ENCODE peak calls at places on chromosome 17, in ten cellular contexts. One of them, this sample, is unnamed.
A peak's percentile ranks its signal among the peaks of the same experiment; 100 is the strongest.

GRCh38 chr17:28407130-28407973 is 1.3 kb upstream of the SLC46A1 start:
- DNase-seq in SJSA1: no peak
- DNase-seq in OCI-LY7: no peak
- DNase-seq in pancreas: no peak
- DNase-seq in bronchial epithelial cell: peak; percentile 98
- DNase-seq in neural progenitor cell: peak; percentile 27
- DNase-seq in uterus: no peak
- DNase-seq in thoracic aorta: no peak
- DNase-seq in effector memory CD4-positive, alpha-beta T cell: no peak
- DNase-seq in colonic mucosa: no peak
- DNase-seq in this sample: peak; percentile 72

GRCh38 chr17:18262641-18263040 is 2.2 kb downstream of the MIEF2 start:
- DNase-seq in effector memory CD4-positive, alpha-beta T cell: no peak
- DNase-seq in SJSA1: no peak
- DNase-seq in thoracic aorta: no peak
- DNase-seq in neural progenitor cell: no peak
- DNase-seq in pancreas: peak; percentile 76
- DNase-seq in colonic mucosa: no peak
- DNase-seq in uterus: no peak
- DNase-seq in OCI-LY7: no peak
- DNase-seq in bronchial epithelial cell: no peak
- DNase-seq in this sample: peak; percentile 41

GRCh38 chr17:40251576-40251975 is 32.5 kb downstream of the WIPF2 start:
- DNase-seq in OCI-LY7: no peak
- DNase-seq in bronchial epithelial cell: peak; percentile 65
- DNase-seq in effector memory CD4-positive, alpha-beta T cell: no peak
- DNase-seq in colonic mucosa: peak; percentile 47
- DNase-seq in uterus: peak; percentile 87
- DNase-seq in SJSA1: no peak
- DNase-seq in thoracic aorta: no peak
- DNase-seq in neural progenitor cell: no peak
- DNase-seq in pancreas: no peak
- DNase-seq in this sample: no peak

GRCh38 chr17:78736526-78737079 is 45.5 kb downstream of the CYTH1 start:
- DNase-seq in colonic mucosa: peak; percentile 94
- DNase-seq in pancreas: peak; percentile 88
- DNase-seq in neural progenitor cell: no peak
- DNase-seq in thoracic aorta: no peak
- DNase-seq in effector memory CD4-positive, alpha-beta T cell: peak; percentile 63
- DNase-seq in bronchial epithelial cell: peak; percentile 92
- DNase-seq in SJSA1: no peak
- DNase-seq in uterus: peak; percentile 68
- DNase-seq in OCI-LY7: peak; percentile 91
- DNase-seq in this sample: peak; percentile 57

GRCh38 chr17:6187836-6188235 is 117.7 kb downstream of the WSCD1 start:
- DNase-seq in neural progenitor cell: no peak
- DNase-seq in thoracic aorta: no peak
- DNase-seq in SJSA1: peak; percentile 25
- DNase-seq in effector memory CD4-positive, alpha-beta T cell: no peak
- DNase-seq in colonic mucosa: no peak
- DNase-seq in bronchial epithelial cell: peak; percentile 1
- DNase-seq in OCI-LY7: no peak
- DNase-seq in uterus: no peak
- DNase-seq in pancreas: no peak
- DNase-seq in this sample: no peak

GRCh38 chr17:7893226-7893880 is 4.8 kb downstream of the CHD3 start:
- DNase-seq in uterus: no peak
- DNase-seq in thoracic aorta: no peak
- DNase-seq in neural progenitor cell: no peak
- DNase-seq in effector memory CD4-positive, alpha-beta T cell: no peak
- DNase-seq in pancreas: no peak
- DNase-seq in bronchial epithelial cell: no peak
- DNase-seq in SJSA1: no peak
- DNase-seq in OCI-LY7: no peak
- DNase-seq in colonic mucosa: no peak
- DNase-seq in this sample: peak; percentile 6

GRCh38 chr17:45096141-45096540 is 35.0 kb downstream of the NMT1 start:
- DNase-seq in effector memory CD4-positive, alpha-beta T cell: no peak
- DNase-seq in pancreas: no peak
- DNase-seq in bronchial epithelial cell: peak; percentile 36
- DNase-seq in OCI-LY7: peak; percentile 40
- DNase-seq in SJSA1: peak; percentile 39
- DNase-seq in neural progenitor cell: peak; percentile 40
- DNase-seq in colonic mucosa: no peak
- DNase-seq in uterus: no peak
- DNase-seq in thoracic aorta: no peak
- DNase-seq in this sample: peak; percentile 76

GRCh38 chr17:48644910-48645557 is 18.9 kb upstream of the HOXB9 start:
- DNase-seq in uterus: no peak
- DNase-seq in effector memory CD4-positive, alpha-beta T cell: no peak
- DNase-seq in SJSA1: no peak
- DNase-seq in OCI-LY7: no peak
- DNase-seq in colonic mucosa: peak; percentile 32
- DNase-seq in bronchial epithelial cell: no peak
- DNase-seq in thoracic aorta: no peak
- DNase-seq in pancreas: no peak
- DNase-seq in neural progenitor cell: peak; percentile 1
- DNase-seq in this sample: no peak

GRCh38 chr17:80449930-80450576 is 26.4 kb downstream of the NPTX1 start:
- DNase-seq in pancreas: no peak
- DNase-seq in thoracic aorta: no peak
- DNase-seq in colonic mucosa: no peak
- DNase-seq in neural progenitor cell: no peak
- DNase-seq in OCI-LY7: no peak
- DNase-seq in SJSA1: peak; percentile 50
- DNase-seq in bronchial epithelial cell: no peak
- DNase-seq in effector memory CD4-positive, alpha-beta T cell: no peak
- DNase-seq in uterus: no peak
- DNase-seq in this sample: no peak

GRCh38 chr17:17129466-17129865 is 76.7 kb downstream of the PLD6 start:
- DNase-seq in bronchial epithelial cell: peak; percentile 67
- DNase-seq in thoracic aorta: no peak
- DNase-seq in OCI-LY7: no peak
- DNase-seq in colonic mucosa: no peak
- DNase-seq in SJSA1: no peak
- DNase-seq in uterus: no peak
- DNase-seq in neural progenitor cell: no peak
- DNase-seq in effector memory CD4-positive, alpha-beta T cell: no peak
- DNase-seq in pancreas: no peak
- DNase-seq in this sample: no peak

GRCh38 chr17:79051306-79051705 is 23.3 kb upstream of the ENGASE start:
- DNase-seq in colonic mucosa: no peak
- DNase-seq in effector memory CD4-positive, alpha-beta T cell: no peak
- DNase-seq in thoracic aorta: no peak
- DNase-seq in SJSA1: no peak
- DNase-seq in OCI-LY7: no peak
- DNase-seq in bronchial epithelial cell: no peak
- DNase-seq in pancreas: no peak
- DNase-seq in neural progenitor cell: no peak
- DNase-seq in uterus: no peak
- DNase-seq in this sample: no peak

GRCh38 chr17:79547586-79547985 is 63.3 kb downstream of the RBFOX3 start:
- DNase-seq in pancreas: no peak
- DNase-seq in thoracic aorta: no peak
- DNase-seq in SJSA1: no peak
- DNase-seq in effector memory CD4-positive, alpha-beta T cell: no peak
- DNase-seq in bronchial epithelial cell: no peak
- DNase-seq in uterus: no peak
- DNase-seq in neural progenitor cell: no peak
- DNase-seq in colonic mucosa: no peak
- DNase-seq in OCI-LY7: no peak
- DNase-seq in this sample: peak; percentile 32

GRCh38 chr17:61389670-61390478 is 9.8 kb upstream of the TBX2 start:
- DNase-seq in colonic mucosa: no peak
- DNase-seq in uterus: peak; percentile 29
- DNase-seq in OCI-LY7: peak; percentile 42
- DNase-seq in effector memory CD4-positive, alpha-beta T cell: no peak
- DNase-seq in SJSA1: peak; percentile 70
- DNase-seq in thoracic aorta: no peak
- DNase-seq in neural progenitor cell: peak; percentile 83
- DNase-seq in bronchial epithelial cell: no peak
- DNase-seq in pancreas: no peak
- DNase-seq in this sample: peak; percentile 96

GRCh38 chr17:41190328-41190727 is 641 bp downstream of the KRTAP9-1 start:
- DNase-seq in pancreas: no peak
- DNase-seq in OCI-LY7: no peak
- DNase-seq in colonic mucosa: no peak
- DNase-seq in neural progenitor cell: no peak
- DNase-seq in bronchial epithelial cell: no peak
- DNase-seq in SJSA1: no peak
- DNase-seq in uterus: no peak
- DNase-seq in thoracic aorta: no peak
- DNase-seq in effector memory CD4-positive, alpha-beta T cell: no peak
- DNase-seq in this sample: no peak

GRCh38 chr17:57739402-57740224 is 5.5 kb downstream of the CCDC182 start:
- DNase-seq in pancreas: no peak
- DNase-seq in uterus: no peak
- DNase-seq in effector memory CD4-positive, alpha-beta T cell: no peak
- DNase-seq in OCI-LY7: peak; percentile 69
- DNase-seq in SJSA1: no peak
- DNase-seq in colonic mucosa: peak; percentile 20
- DNase-seq in thoracic aorta: no peak
- DNase-seq in bronchial epithelial cell: peak; percentile 58
- DNase-seq in neural progenitor cell: peak; percentile 73
- DNase-seq in this sample: peak; percentile 71

DNA sequence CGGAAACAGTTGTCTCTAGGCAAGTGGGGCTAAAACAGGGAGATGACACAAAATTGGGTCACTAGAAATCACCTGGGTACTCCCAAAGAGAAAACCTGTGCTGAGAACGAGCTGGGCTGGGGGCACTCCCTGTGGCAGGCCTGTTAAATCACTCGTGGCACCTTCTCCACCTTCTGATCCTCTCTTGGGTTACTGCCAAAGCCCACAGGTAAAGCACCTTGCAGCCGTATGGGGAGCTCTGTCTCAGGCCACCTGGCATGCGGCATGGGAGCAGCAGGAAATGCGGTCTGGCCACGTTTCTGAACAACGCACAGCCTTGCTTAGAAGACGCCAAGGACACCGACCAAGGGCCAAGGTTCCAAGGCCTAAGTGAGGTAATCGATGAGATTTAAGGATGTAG is 21.5 kb upstream of the ICAM2 start:
- DNase-seq in thoracic aorta: no peak
- DNase-seq in colonic mucosa: no peak
- DNase-seq in bronchial epithelial cell: no peak
- DNase-seq in OCI-LY7: no peak
- DNase-seq in effector memory CD4-positive, alpha-beta T cell: no peak
- DNase-seq in uterus: no peak
- DNase-seq in SJSA1: no peak
- DNase-seq in pancreas: peak; percentile 43
- DNase-seq in neural progenitor cell: no peak
- DNase-seq in this sample: no peak
- H3K36me3 ChIP-seq in thoracic aorta: peaks cover 35% of the 10 kb centered on the region
- H3K36me3 ChIP-seq in colonic mucosa: peaks cover 16% of the 10 kb centered on the region
- H3K36me3 ChIP-seq in bronchial epithelial cell: peaks cover 37% of the 10 kb centered on the region
- H3K36me3 ChIP-seq in OCI-LY7: peaks cover 45% of the 10 kb centered on the region
- H3K36me3 ChIP-seq in effector memory CD4-positive, alpha-beta T cell: peaks cover 69% of the 10 kb centered on the region
- H3K36me3 ChIP-seq in uterus: no peaks in the 10 kb centered on the region
- H3K36me3 ChIP-seq in SJSA1: peaks cover 17% of the 10 kb centered on the region
- H3K36me3 ChIP-seq in pancreas: peaks cover 34% of the 10 kb centered on the region
- H3K36me3 ChIP-seq in neural progenitor cell: no peaks in the 10 kb centered on the region
- H3K36me3 ChIP-seq in this sample: no peaks in the 10 kb centered on the region

GRCh38 chr17:82944990-82945389 is 105.2 kb upstream of the ZNF750 start:
- DNase-seq in effector memory CD4-positive, alpha-beta T cell: no peak
- DNase-seq in colonic mucosa: no peak
- DNase-seq in OCI-LY7: peak; percentile 37
- DNase-seq in thoracic aorta: no peak
- DNase-seq in pancreas: no peak
- DNase-seq in bronchial epithelial cell: no peak
- DNase-seq in SJSA1: no peak
- DNase-seq in uterus: no peak
- DNase-seq in neural progenitor cell: no peak
- DNase-seq in this sample: no peak
- H3K36me3 ChIP-seq in effector memory CD4-positive, alpha-beta T cell: peaks cover 50% of the 10 kb centered on the region
- H3K36me3 ChIP-seq in colonic mucosa: peaks cover 6% of the 10 kb centered on the region
- H3K36me3 ChIP-seq in OCI-LY7: peaks cover 70% of the 10 kb centered on the region
- H3K36me3 ChIP-seq in thoracic aorta: peaks cover 36% of the 10 kb centered on the region
- H3K36me3 ChIP-seq in pancreas: peaks cover 6% of the 10 kb centered on the region
- H3K36me3 ChIP-seq in bronchial epithelial cell: peaks cover 15% of the 10 kb centered on the region
- H3K36me3 ChIP-seq in SJSA1: peaks cover 81% of the 10 kb centered on the region
- H3K36me3 ChIP-seq in uterus: no peaks in the 10 kb centered on the region
- H3K36me3 ChIP-seq in neural progenitor cell: peaks cover 11% of the 10 kb centered on the region
- H3K36me3 ChIP-seq in this sample: peaks cover 26% of the 10 kb centered on the region

DNA sequence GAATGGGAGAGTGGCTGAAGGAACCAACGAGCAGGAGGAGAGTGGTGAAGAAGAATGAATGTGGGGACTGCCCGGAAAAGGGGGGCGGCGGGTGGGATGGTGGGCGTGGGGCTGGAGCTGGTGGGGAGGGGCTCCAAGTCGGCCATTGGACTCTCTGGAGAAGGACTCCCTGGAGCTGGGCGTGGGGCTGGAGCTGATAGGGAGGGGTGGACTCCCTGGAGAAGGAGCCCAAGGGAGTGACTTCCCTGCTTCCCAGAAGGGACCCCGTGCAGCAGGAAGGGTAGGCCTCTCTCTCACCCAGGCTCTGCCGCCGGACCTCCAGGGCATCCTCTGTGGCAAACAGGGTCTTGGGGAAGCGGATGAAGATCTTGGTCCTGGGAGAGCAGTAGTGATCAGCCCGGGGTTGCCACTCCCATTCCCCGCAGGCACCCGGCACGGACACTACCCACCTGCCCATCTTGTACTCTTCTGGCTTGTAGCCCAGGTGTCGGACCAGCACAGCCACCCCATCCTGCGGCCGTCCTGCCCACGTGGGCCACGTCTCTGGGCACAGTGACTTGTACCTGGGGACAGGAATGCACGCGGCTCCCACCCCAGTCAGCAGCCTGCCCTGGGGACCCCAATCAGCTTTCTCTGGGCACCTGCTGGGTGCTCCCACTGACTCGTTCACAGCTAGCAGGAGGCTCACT is 14.9 kb upstream of the CRK start:
- DNase-seq in pancreas: no peak
- DNase-seq in bronchial epithelial cell: no peak
- DNase-seq in thoracic aorta: no peak
- DNase-seq in OCI-LY7: no peak
- DNase-seq in colonic mucosa: no peak
- DNase-seq in effector memory CD4-positive, alpha-beta T cell: no peak
- DNase-seq in neural progenitor cell: no peak
- DNase-seq in SJSA1: no peak
- DNase-seq in uterus: no peak
- DNase-seq in this sample: no peak
- H3K36me3 ChIP-seq in pancreas: peaks cover 8% of the 10 kb centered on the region
- H3K36me3 ChIP-seq in bronchial epithelial cell: peaks cover 42% of the 10 kb centered on the region
- H3K36me3 ChIP-seq in thoracic aorta: peaks cover 91% of the 10 kb centered on the region
- H3K36me3 ChIP-seq in OCI-LY7: peaks cover 34% of the 10 kb centered on the region
- H3K36me3 ChIP-seq in colonic mucosa: peaks cover 17% of the 10 kb centered on the region
- H3K36me3 ChIP-seq in effector memory CD4-positive, alpha-beta T cell: peaks cover 24% of the 10 kb centered on the region
- H3K36me3 ChIP-seq in neural progenitor cell: no peaks in the 10 kb centered on the region
- H3K36me3 ChIP-seq in SJSA1: peaks cover 83% of the 10 kb centered on the region
- H3K36me3 ChIP-seq in uterus: no peaks in the 10 kb centered on the region
- H3K36me3 ChIP-seq in this sample: peaks cover 15% of the 10 kb centered on the region

DNA sequence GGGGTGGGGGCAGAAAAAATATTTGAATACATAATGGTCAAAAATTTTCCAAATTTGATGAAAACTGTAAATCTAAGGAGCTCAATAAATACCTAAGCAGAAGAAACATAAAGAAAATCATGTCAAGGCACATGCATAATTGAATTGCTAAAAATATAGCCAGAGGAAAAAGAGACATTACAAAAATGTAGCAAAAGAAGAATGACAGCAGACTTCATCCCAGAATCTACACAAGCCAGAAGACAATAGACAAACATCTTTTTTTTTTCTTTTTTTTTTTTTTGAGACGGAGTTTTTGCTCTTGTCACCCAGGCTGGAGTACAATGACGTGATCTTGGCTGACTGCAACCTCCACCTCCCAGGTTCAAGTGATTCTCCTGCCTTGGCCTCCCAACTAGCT is 62.0 kb upstream of the ATP2A3 start:
- DNase-seq in OCI-LY7: no peak
- DNase-seq in thoracic aorta: no peak
- DNase-seq in neural progenitor cell: no peak
- DNase-seq in pancreas: no peak
- DNase-seq in effector memory CD4-positive, alpha-beta T cell: no peak
- DNase-seq in SJSA1: no peak
- DNase-seq in uterus: no peak
- DNase-seq in colonic mucosa: no peak
- DNase-seq in bronchial epithelial cell: no peak
- DNase-seq in this sample: no peak
- H3K36me3 ChIP-seq in OCI-LY7: peaks cover 94% of the 10 kb centered on the region
- H3K36me3 ChIP-seq in thoracic aorta: peaks cover 72% of the 10 kb centered on the region
- H3K36me3 ChIP-seq in neural progenitor cell: peaks cover 18% of the 10 kb centered on the region
- H3K36me3 ChIP-seq in pancreas: peaks cover 19% of the 10 kb centered on the region
- H3K36me3 ChIP-seq in effector memory CD4-positive, alpha-beta T cell: peaks cover 81% of the 10 kb centered on the region
- H3K36me3 ChIP-seq in SJSA1: peaks cover 79% of the 10 kb centered on the region
- H3K36me3 ChIP-seq in uterus: no peaks in the 10 kb centered on the region
- H3K36me3 ChIP-seq in colonic mucosa: peaks cover 35% of the 10 kb centered on the region
- H3K36me3 ChIP-seq in bronchial epithelial cell: peaks cover 11% of the 10 kb centered on the region
- H3K36me3 ChIP-seq in this sample: peaks cover 10% of the 10 kb centered on the region

This sample was measured in H7.